ENCODE peak calls at places on chromosomes 4 and X, in ten cellular contexts. M is RWPE1; E is H9; A is HFF-Myc; D is colonic mucosa; S is fibroblast of pulmonary artery; P is progenitor cell of endocrine pancreas; H is activated CD8-positive, alpha-beta T cell treated with anti-CD3 and anti-CD28 coated beads for 36 hours; O is ovary; C is nephron progenitor cell. Q is an unnamed sample.

GRCh38 chrX:12955882-12956703 is 18.8 kb upstream of the TMSB4X start:
- DNase-seq in M (peak; percentile 32), E (no peak), A (no peak), D (peak; percentile 68), S (peak; percentile 84), P (no peak), H (peak; percentile 83), O (no peak), C (no peak), Q (no peak)

GRCh38 chrX:13152511-13152868 is 108.1 kb upstream of the FAM9C start:
- DNase-seq in M (no peak), E (peak; percentile 51), A (no peak), D (no peak), S (no peak), P (no peak), H (no peak), O (no peak), C (no peak), Q (no peak)

GRCh38 chr4:155077860-155078259 is 130.6 kb upstream of the NPY2R start:
- DNase-seq in M (no peak), E (peak; percentile 47), A (no peak), D (no peak), S (no peak), P (no peak), H (no peak), O (no peak), C (no peak), Q (no peak)

GRCh38 chr4:112807999-112808398 is 171.1 kb downstream of the LARP7 start:
- DNase-seq in M (no peak), E (no peak), A (no peak), D (no peak), S (no peak), P (no peak), H (no peak), O (no peak), C (no peak), Q (no peak)

GRCh38 chr4:146333187-146333894 is 119.0 kb downstream of the REELD1 start:
- DNase-seq in M (peak; percentile 29), E (no peak), A (peak; percentile 41), D (no peak), S (peak; percentile 43), P (no peak), H (peak; percentile 27), O (no peak), C (no peak), Q (no peak)

GRCh38 chr4:83075271-83075670 is 39.3 kb downstream of the PLAC8 start:
- DNase-seq in M (no peak), E (no peak), A (peak; percentile 39), D (no peak), S (no peak), P (no peak), H (no peak), O (no peak), C (no peak), Q (no peak)

GRCh38 chrX:150958177-150958576 is 25.0 kb upstream of the HMGB3 start:
- DNase-seq in M (no peak), E (no peak), A (no peak), D (no peak), S (no peak), P (no peak), H (no peak), O (no peak), C (no peak), Q (peak; percentile 27)

GRCh38 chr4:37908488-37909343 is 17.8 kb downstream of the TBC1D1 start:
- DNase-seq in M (no peak), E (no peak), A (no peak), D (no peak), S (peak; percentile 72), P (no peak), H (no peak), O (no peak), C (no peak), Q (no peak)

GRCh38 chr4:57205580-57205979 is 95.4 kb upstream of the IGFBP7 start:
- DNase-seq in M (no peak), E (no peak), A (no peak), D (no peak), S (no peak), P (no peak), H (no peak), O (no peak), C (no peak), Q (no peak)

GRCh38 chr4:57214654-57215411 is 104.6 kb upstream of the IGFBP7 start:
- DNase-seq in M (no peak), E (no peak), A (no peak), D (no peak), S (no peak), P (no peak), H (no peak), O (no peak), C (no peak), Q (no peak)

GRCh38 chr4:57206172-57206571 is 96.0 kb upstream of the IGFBP7 start:
- DNase-seq in M (no peak), E (no peak), A (no peak), D (no peak), S (no peak), P (no peak), H (no peak), O (no peak), C (no peak), Q (no peak)

DNA sequence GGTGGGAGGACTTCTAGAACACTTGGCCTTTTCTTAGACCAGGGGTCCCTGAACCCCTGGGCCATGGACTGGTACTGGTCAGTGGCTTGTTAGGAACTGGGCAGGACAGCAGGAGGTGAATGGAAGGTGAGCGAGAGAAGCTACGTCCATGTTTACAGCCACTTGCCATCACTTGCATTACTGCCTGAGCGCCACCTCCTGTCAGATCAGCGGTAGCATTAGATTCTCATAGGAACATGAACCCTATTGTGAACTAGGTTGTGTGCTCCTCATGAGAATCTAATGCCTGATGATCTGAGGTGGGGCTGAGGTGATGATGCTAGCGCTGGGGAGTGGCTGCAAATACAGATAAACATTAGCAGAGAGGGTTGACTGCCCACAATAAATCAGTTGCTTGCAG is 100.9 kb upstream of the IGFBP7 start:
- DNase-seq in M (no peak), E (no peak), A (no peak), D (no peak), S (no peak), P (no peak), H (no peak), O (no peak), C (no peak), Q (no peak)
- TF ChIP-seq CTCF in M (no peak), E (peak; percentile 22), A (no peak), D (no peak), S (no peak), P (no peak), H (no peak), O (no peak), C (no peak), Q (no peak)

GRCh38 chr4:7195138-7195510 is 2.8 kb downstream of the SORCS2 start:
- DNase-seq in M (no peak), E (peak; percentile 14), A (no peak), D (no peak), S (no peak), P (no peak), H (no peak), O (no peak), C (no peak), Q (no peak)

GRCh38 chr4:7192252-7193039 is at the start of gene SORCS2:
- DNase-seq in M (peak; percentile 58), E (peak; percentile 74), A (no peak), D (peak; percentile 36), S (peak; percentile 55), P (peak; percentile 59), H (peak; percentile 50), O (peak; percentile 81), C (peak; percentile 86), Q (peak; percentile 86)

GRCh38 chr4:7194251-7195137 is 2.2 kb downstream of the SORCS2 start:
- DNase-seq in M (no peak), E (peak; percentile 37), A (no peak), D (no peak), S (peak; percentile 17), P (no peak), H (peak; percentile 40), O (peak; percentile 57), C (peak; percentile 60), Q (peak; percentile 74)

GRCh38 chr4:7191546-7192251 is 639 bp upstream of the SORCS2 start:
- DNase-seq in M (no peak), E (no peak), A (no peak), D (no peak), S (no peak), P (no peak), H (no peak), O (peak; percentile 47), C (no peak), Q (no peak)

GRCh38 chr4:7193040-7193958 is 961 bp downstream of the SORCS2 start:
- DNase-seq in M (no peak), E (peak; percentile 40), A (no peak), D (no peak), S (no peak), P (no peak), H (no peak), O (peak; percentile 73), C (peak; percentile 41), Q (peak; percentile 46)
- TF ChIP-seq CTCF in M (no peak), E (no peak), A (no peak), D (no peak), S (no peak), P (peak; percentile 24), H (no peak), O (peak; percentile 16), C (no peak), Q (no peak)

DNA sequence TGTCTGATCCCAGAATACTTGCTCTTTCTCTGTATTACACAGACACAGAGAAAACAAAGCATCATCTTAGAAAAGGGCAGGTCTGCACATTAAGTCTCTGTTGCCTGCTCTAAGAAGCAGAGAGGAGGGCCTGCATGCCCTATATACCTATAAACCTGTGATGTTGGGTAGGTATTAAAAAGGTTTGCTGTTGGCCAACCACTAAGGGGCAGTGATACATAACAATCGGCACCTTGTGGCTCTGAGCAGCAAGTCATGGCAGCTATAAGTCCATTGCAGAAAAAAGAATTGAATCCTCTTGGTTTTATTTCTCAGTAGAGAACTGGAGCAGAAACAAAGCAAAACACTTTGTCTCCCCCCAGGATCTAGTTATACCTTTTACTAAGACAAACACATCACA is 1364.4 kb downstream of the STIM2 start:
- DNase-seq in M (peak; percentile 29), E (peak; percentile 57), A (peak; percentile 14), D (no peak), S (peak; percentile 65), P (peak; percentile 18), H (no peak), O (no peak), C (no peak), Q (peak; percentile 22)
- TF ChIP-seq CTCF in M (no peak), E (peak; percentile 73), A (peak; percentile 53), D (no peak), S (peak; percentile 49), P (peak; percentile 64), H (no peak), O (no peak), C (peak; percentile 31), Q (no peak)

DNA sequence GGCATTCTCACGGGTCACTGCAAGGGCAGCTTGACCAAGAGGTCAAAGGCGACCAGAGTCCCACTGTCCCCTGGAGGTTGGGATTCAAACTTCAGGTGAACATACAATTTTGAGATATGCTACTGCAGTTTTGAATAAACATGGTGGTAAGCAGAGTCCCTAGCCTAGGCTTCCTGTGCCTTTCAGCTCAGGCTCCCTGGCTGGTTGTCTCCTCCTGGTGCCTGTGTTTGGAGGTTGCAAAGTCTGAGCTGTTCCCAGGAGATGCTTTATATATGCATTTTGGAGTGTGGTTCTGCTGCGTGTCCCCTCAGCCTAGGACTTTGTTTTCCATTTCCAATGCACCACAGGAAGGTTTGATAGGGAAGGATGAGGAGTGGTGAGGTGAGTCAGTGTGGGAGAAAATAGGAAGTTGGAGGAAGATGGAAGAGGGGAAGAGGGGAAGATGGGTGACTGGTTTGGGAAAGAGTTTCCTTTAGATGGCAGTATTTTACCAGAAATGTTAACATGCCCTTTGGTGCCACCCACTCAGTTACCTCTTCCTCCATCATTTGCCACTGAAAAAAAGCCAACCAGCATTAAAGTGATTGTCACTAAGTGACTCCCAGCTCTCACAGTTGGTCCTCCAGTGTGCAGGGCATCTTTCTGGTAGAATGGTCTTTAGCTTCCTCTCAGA is 211.7 kb upstream of the AGTR2 start:
- DNase-seq in M (no peak), E (peak; percentile 29), A (no peak), D (no peak), S (no peak), P (no peak), H (no peak), O (no peak), C (no peak), Q (no peak)
- TF ChIP-seq CTCF in M (no peak), E (peak; percentile 52), A (no peak), D (no peak), S (no peak), P (no peak), H (no peak), O (no peak), C (no peak), Q (no peak)